ENCODE peak calls at places on chromosomes 12 and 14, in seven cellular contexts. One of them, this sample, is unnamed.

GRCh38 chr14:103488960-103489359 is 33.7 kb downstream of the CKB start:
- DNase-seq in A549: no peak
- DNase-seq in right lobe of liver: no peak
- DNase-seq in pancreas: no peak
- DNase-seq in CD8-positive, alpha-beta T cell: no peak
- DNase-seq in kidney: no peak
- DNase-seq in left lung: no peak
- DNase-seq in this sample: no peak

GRCh38 chr14:85532981-85533820 is 3.3 kb downstream of the FLRT2 start:
- DNase-seq in A549: peak; percentile 80
- DNase-seq in right lobe of liver: peak; percentile 53
- DNase-seq in pancreas: peak; percentile 47
- DNase-seq in CD8-positive, alpha-beta T cell: no peak
- DNase-seq in kidney: peak; percentile 85
- DNase-seq in left lung: peak; percentile 75
- DNase-seq in this sample: no peak

GRCh38 chr12:93300611-93301021 is 77.1 kb upstream of the NUDT4 start:
- DNase-seq in A549: no peak
- DNase-seq in right lobe of liver: no peak
- DNase-seq in pancreas: no peak
- DNase-seq in CD8-positive, alpha-beta T cell: no peak
- DNase-seq in kidney: no peak
- DNase-seq in left lung: no peak
- DNase-seq in this sample: no peak

GRCh38 chr12:510071-510825 is 50.5 kb downstream of the B4GALNT3 start:
- DNase-seq in A549: peak; percentile 18
- DNase-seq in right lobe of liver: no peak
- DNase-seq in pancreas: no peak
- DNase-seq in CD8-positive, alpha-beta T cell: no peak
- DNase-seq in kidney: peak; percentile 86
- DNase-seq in left lung: no peak
- DNase-seq in this sample: no peak

GRCh38 chr12:128259556-128260070 is 7.4 kb upstream of the TMEM132C start:
- DNase-seq in A549: peak; percentile 14
- DNase-seq in right lobe of liver: no peak
- DNase-seq in pancreas: peak; percentile 32
- DNase-seq in CD8-positive, alpha-beta T cell: no peak
- DNase-seq in kidney: no peak
- DNase-seq in left lung: no peak
- DNase-seq in this sample: no peak

GRCh38 chr12:30197392-30198047 is 413.8 kb upstream of the TMTC1 start:
- DNase-seq in A549: no peak
- DNase-seq in right lobe of liver: no peak
- DNase-seq in pancreas: no peak
- DNase-seq in CD8-positive, alpha-beta T cell: no peak
- DNase-seq in kidney: no peak
- DNase-seq in left lung: no peak
- DNase-seq in this sample: no peak

GRCh38 chr12:108525681-108526080 is 10.6 kb downstream of the FICD start:
- DNase-seq in A549: no peak
- DNase-seq in right lobe of liver: no peak
- DNase-seq in pancreas: no peak
- DNase-seq in CD8-positive, alpha-beta T cell: no peak
- DNase-seq in kidney: no peak
- DNase-seq in left lung: no peak
- DNase-seq in this sample: no peak

GRCh38 chr12:851913-852312 is 97.6 kb downstream of the RAD52 start:
- DNase-seq in A549: peak; percentile 27
- DNase-seq in right lobe of liver: no peak
- DNase-seq in pancreas: no peak
- DNase-seq in CD8-positive, alpha-beta T cell: no peak
- DNase-seq in kidney: no peak
- DNase-seq in left lung: no peak
- DNase-seq in this sample: no peak

GRCh38 chr14:101360045-101360931 is 201.0 kb upstream of the DIO3 start:
- DNase-seq in A549: no peak
- DNase-seq in right lobe of liver: no peak
- DNase-seq in pancreas: no peak
- DNase-seq in CD8-positive, alpha-beta T cell: no peak
- DNase-seq in kidney: no peak
- DNase-seq in left lung: no peak
- DNase-seq in this sample: no peak

GRCh38 chr14:104973215-104974145 is 4.7 kb downstream of the AHNAK2 start:
- DNase-seq in A549: peak; percentile 97
- DNase-seq in right lobe of liver: peak; percentile 56
- DNase-seq in pancreas: peak; percentile 69
- DNase-seq in CD8-positive, alpha-beta T cell: no peak
- DNase-seq in kidney: peak; percentile 97
- DNase-seq in left lung: peak; percentile 93
- DNase-seq in this sample: no peak

GRCh38 chr12:110581951-110582285 is 1.2 kb downstream of the PPTC7 start:
- DNase-seq in A549: no peak
- DNase-seq in right lobe of liver: no peak
- DNase-seq in pancreas: no peak
- DNase-seq in CD8-positive, alpha-beta T cell: no peak
- DNase-seq in kidney: no peak
- DNase-seq in left lung: no peak
- DNase-seq in this sample: no peak

GRCh38 chr14:25518347-25518746 is 468.4 kb upstream of the STXBP6 start:
- DNase-seq in A549: no peak
- DNase-seq in right lobe of liver: no peak
- DNase-seq in pancreas: no peak
- DNase-seq in CD8-positive, alpha-beta T cell: no peak
- DNase-seq in kidney: no peak
- DNase-seq in left lung: no peak
- DNase-seq in this sample: no peak

GRCh38 chr14:104792945-104793702 is 2.4 kb downstream of the AKT1 start:
- DNase-seq in A549: no peak
- DNase-seq in right lobe of liver: no peak
- DNase-seq in pancreas: peak; percentile 22
- DNase-seq in CD8-positive, alpha-beta T cell: no peak
- DNase-seq in kidney: no peak
- DNase-seq in left lung: no peak
- DNase-seq in this sample: no peak

GRCh38 chr12:115149685-115150378 is 465.9 kb upstream of the TBX3 start:
- DNase-seq in A549: peak; percentile 18
- DNase-seq in right lobe of liver: no peak
- DNase-seq in pancreas: no peak
- DNase-seq in CD8-positive, alpha-beta T cell: no peak
- DNase-seq in kidney: no peak
- DNase-seq in left lung: no peak
- DNase-seq in this sample: no peak

GRCh38 chr12:12818693-12819092 is 5.5 kb downstream of the DDX47 start:
- DNase-seq in A549: no peak
- DNase-seq in right lobe of liver: no peak
- DNase-seq in pancreas: no peak
- DNase-seq in CD8-positive, alpha-beta T cell: no peak
- DNase-seq in kidney: no peak
- DNase-seq in left lung: no peak
- DNase-seq in this sample: no peak

GRCh38 chr12:48998497-48999353 is 450 bp downstream of the DDN start:
- DNase-seq in A549: peak; percentile 60
- DNase-seq in right lobe of liver: no peak
- DNase-seq in pancreas: peak; percentile 42
- DNase-seq in CD8-positive, alpha-beta T cell: no peak
- DNase-seq in kidney: no peak
- DNase-seq in left lung: no peak
- DNase-seq in this sample: no peak

GRCh38 chr14:73008501-73008900 is 18.4 kb downstream of the ZFYVE1 start:
- DNase-seq in A549: no peak
- DNase-seq in right lobe of liver: no peak
- DNase-seq in pancreas: no peak
- DNase-seq in CD8-positive, alpha-beta T cell: no peak
- DNase-seq in kidney: no peak
- DNase-seq in left lung: no peak
- DNase-seq in this sample: no peak

GRCh38 chr14:21099596-21099985 is 1.1 kb upstream of the ZNF219 start:
- DNase-seq in A549: no peak
- DNase-seq in right lobe of liver: no peak
- DNase-seq in pancreas: no peak
- DNase-seq in CD8-positive, alpha-beta T cell: no peak
- DNase-seq in kidney: no peak
- DNase-seq in left lung: no peak
- DNase-seq in this sample: no peak
- H3K27ac ChIP-seq in A549: peak overlapping the region; percentile 83
- H3K27ac ChIP-seq in right lobe of liver: no peak overlapping the region
- H3K27ac ChIP-seq in pancreas: no peak overlapping the region
- H3K27ac ChIP-seq in CD8-positive, alpha-beta T cell: no peak overlapping the region
- H3K27ac ChIP-seq in kidney: no peak overlapping the region
- H3K27ac ChIP-seq in left lung: peak overlapping the region; percentile 84
- H3K27ac ChIP-seq in this sample: no peak overlapping the region

DNA sequence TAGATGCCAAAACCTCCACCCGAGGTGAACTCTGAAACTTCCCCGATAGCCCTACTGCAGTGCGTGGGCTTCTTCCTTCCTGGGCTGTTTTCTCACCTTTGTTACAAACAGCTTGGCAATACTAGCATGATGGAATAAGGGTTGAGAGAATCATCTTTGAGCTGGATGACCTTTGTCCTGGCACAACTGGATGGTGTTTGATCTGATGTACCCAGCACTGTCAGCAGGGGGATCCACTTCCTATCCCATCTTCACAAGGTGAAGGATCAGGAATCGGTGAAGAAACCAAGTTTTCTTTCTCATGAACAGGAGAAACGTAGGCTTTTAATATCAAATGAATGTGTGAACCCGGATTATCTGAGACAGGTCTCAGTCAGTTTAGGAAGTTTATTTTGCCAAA is 19.5 kb upstream of the LRRC10 start:
- DNase-seq in A549: peak; percentile 40
- DNase-seq in right lobe of liver: no peak
- DNase-seq in pancreas: no peak
- DNase-seq in CD8-positive, alpha-beta T cell: no peak
- DNase-seq in kidney: no peak
- DNase-seq in left lung: no peak
- DNase-seq in this sample: no peak
- TF ChIP-seq CTCF in A549: peak; percentile 19
- TF ChIP-seq CTCF in right lobe of liver: no peak
- TF ChIP-seq CTCF in pancreas: no peak
- TF ChIP-seq CTCF in CD8-positive, alpha-beta T cell: no peak
- TF ChIP-seq CTCF in kidney: no peak
- TF ChIP-seq CTCF in left lung: no peak
- TF ChIP-seq CTCF in this sample: no peak

GRCh38 chr12:125263385-125263784 is 198.2 kb downstream of the AACS start:
- DNase-seq in A549: no peak
- DNase-seq in right lobe of liver: no peak
- DNase-seq in pancreas: no peak
- DNase-seq in CD8-positive, alpha-beta T cell: no peak
- DNase-seq in kidney: no peak
- DNase-seq in left lung: no peak
- DNase-seq in this sample: no peak
- H3K9me3 ChIP-seq in A549: no peaks in the 10 kb centered on the region
- H3K9me3 ChIP-seq in right lobe of liver: no peaks in the 10 kb centered on the region
- H3K9me3 ChIP-seq in pancreas: no peaks in the 10 kb centered on the region
- H3K9me3 ChIP-seq in CD8-positive, alpha-beta T cell: no peaks in the 10 kb centered on the region
- H3K9me3 ChIP-seq in kidney: no peaks in the 10 kb centered on the region
- H3K9me3 ChIP-seq in left lung: no peaks in the 10 kb centered on the region
- H3K9me3 ChIP-seq in this sample: no peaks in the 10 kb centered on the region

DNA sequence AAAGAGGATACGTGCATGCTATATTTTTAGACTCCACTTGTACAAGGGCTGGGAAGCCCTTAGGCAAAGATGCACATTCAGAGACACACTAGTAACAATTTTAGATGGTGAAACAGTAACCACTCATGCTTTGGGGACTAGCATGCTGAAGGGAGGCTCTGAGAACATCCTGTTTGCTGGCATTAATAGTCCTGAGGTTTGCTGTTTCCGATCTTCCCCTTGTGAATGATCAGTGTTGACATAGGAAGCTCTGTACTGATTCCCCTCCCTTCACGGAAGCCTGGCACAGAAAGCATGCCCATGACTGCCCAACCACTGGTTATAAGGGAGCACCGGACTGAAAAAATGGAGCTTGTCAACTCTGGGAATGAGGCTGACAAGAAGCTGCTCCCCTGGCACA is 164.6 kb downstream of the GCH1 start:
- DNase-seq in A549: no peak
- DNase-seq in right lobe of liver: no peak
- DNase-seq in pancreas: no peak
- DNase-seq in CD8-positive, alpha-beta T cell: no peak
- DNase-seq in kidney: no peak
- DNase-seq in left lung: no peak
- DNase-seq in this sample: no peak
- H3K27ac ChIP-seq in A549: no peak overlapping the region
- H3K27ac ChIP-seq in right lobe of liver: no peak overlapping the region
- H3K27ac ChIP-seq in pancreas: no peak overlapping the region
- H3K27ac ChIP-seq in CD8-positive, alpha-beta T cell: no peak overlapping the region
- H3K27ac ChIP-seq in kidney: no peak overlapping the region
- H3K27ac ChIP-seq in left lung: no peak overlapping the region
- H3K27ac ChIP-seq in this sample: no peak overlapping the region

GRCh38 chr12:98575013-98575412 is 18.5 kb upstream of the SLC25A3 start:
- DNase-seq in A549: no peak
- DNase-seq in right lobe of liver: no peak
- DNase-seq in pancreas: no peak
- DNase-seq in CD8-positive, alpha-beta T cell: no peak
- DNase-seq in kidney: no peak
- DNase-seq in left lung: no peak
- DNase-seq in this sample: no peak

GRCh38 chr12:98574110-98574509 is 19.4 kb upstream of the SLC25A3 start:
- DNase-seq in A549: peak; percentile 58
- DNase-seq in right lobe of liver: peak; percentile 74
- DNase-seq in pancreas: no peak
- DNase-seq in CD8-positive, alpha-beta T cell: no peak
- DNase-seq in kidney: no peak
- DNase-seq in left lung: no peak
- DNase-seq in this sample: no peak

DNA sequence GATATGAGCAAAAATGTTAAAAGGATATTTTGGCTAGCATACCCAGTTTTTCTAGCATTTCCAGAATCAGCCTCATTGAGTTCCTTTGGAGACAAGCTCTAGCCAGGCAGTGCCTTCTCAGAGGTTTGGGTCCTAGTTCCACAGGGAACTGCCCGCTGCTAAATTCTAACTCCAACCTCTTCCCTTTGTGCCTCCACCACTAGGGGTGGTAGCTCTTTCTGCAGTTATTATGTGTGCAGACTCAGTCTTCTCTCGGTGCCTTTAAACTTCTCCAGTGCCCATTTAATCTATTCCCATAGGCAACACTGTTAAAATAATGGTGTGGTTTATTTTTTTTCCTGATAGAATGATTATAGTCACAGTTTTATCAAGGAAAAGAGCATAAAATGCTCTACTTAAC is 21.5 kb upstream of the SLC25A3 start:
- DNase-seq in A549: peak; percentile 29
- DNase-seq in right lobe of liver: no peak
- DNase-seq in pancreas: no peak
- DNase-seq in CD8-positive, alpha-beta T cell: no peak
- DNase-seq in kidney: no peak
- DNase-seq in left lung: no peak
- DNase-seq in this sample: no peak
- TF ChIP-seq CTCF in A549: no peak
- TF ChIP-seq CTCF in right lobe of liver: peak; percentile 26
- TF ChIP-seq CTCF in pancreas: no peak
- TF ChIP-seq CTCF in CD8-positive, alpha-beta T cell: no peak
- TF ChIP-seq CTCF in kidney: no peak
- TF ChIP-seq CTCF in left lung: no peak
- TF ChIP-seq CTCF in this sample: no peak